ENCODE peak calls at places on chromosome 12, in six cellular contexts. One of them, this sample, is unnamed.

GRCh38 chr12:56213878-56214277 is 7.8 kb downstream of the RNF41 start:
- DNase-seq in GOT3: no peak
- DNase-seq in stimulated activated CD8-positive, alpha-beta memory T cell treated with anti-CD3 and anti-CD28 coated beads, Interleukin-7, amount 100 ng/mL, for 1 hour: no peak
- DNase-seq in neural progenitor cell: no peak
- DNase-seq in RPMI7951: no peak
- DNase-seq in germinal center: no peak
- DNase-seq in this sample: no peak

GRCh38 chr12:68667896-68668295 is 18.9 kb upstream of the NUP107 start:
- DNase-seq in GOT3: no peak
- DNase-seq in stimulated activated CD8-positive, alpha-beta memory T cell treated with anti-CD3 and anti-CD28 coated beads, Interleukin-7, amount 100 ng/mL, for 1 hour: no peak
- DNase-seq in neural progenitor cell: peak
- DNase-seq in RPMI7951: no peak
- DNase-seq in germinal center: no peak
- DNase-seq in this sample: no peak

GRCh38 chr12:68317047-68317667 is 15.0 kb downstream of the MDM1 start:
- DNase-seq in GOT3: no peak
- DNase-seq in stimulated activated CD8-positive, alpha-beta memory T cell treated with anti-CD3 and anti-CD28 coated beads, Interleukin-7, amount 100 ng/mL, for 1 hour: no peak
- DNase-seq in neural progenitor cell: peak
- DNase-seq in RPMI7951: peak
- DNase-seq in germinal center: peak
- DNase-seq in this sample: no peak

GRCh38 chr12:79424109-79424721 is 266.5 kb downstream of the PAWR start:
- DNase-seq in GOT3: no peak
- DNase-seq in stimulated activated CD8-positive, alpha-beta memory T cell treated with anti-CD3 and anti-CD28 coated beads, Interleukin-7, amount 100 ng/mL, for 1 hour: no peak
- DNase-seq in neural progenitor cell: peak
- DNase-seq in RPMI7951: peak
- DNase-seq in germinal center: no peak
- DNase-seq in this sample: no peak

GRCh38 chr12:124866195-124866882 is 2.7 kb upstream of the SCARB1 start:
- DNase-seq in GOT3: no peak
- DNase-seq in stimulated activated CD8-positive, alpha-beta memory T cell treated with anti-CD3 and anti-CD28 coated beads, Interleukin-7, amount 100 ng/mL, for 1 hour: no peak
- DNase-seq in neural progenitor cell: no peak
- DNase-seq in RPMI7951: no peak
- DNase-seq in germinal center: no peak
- DNase-seq in this sample: no peak

GRCh38 chr12:126210026-126210425 is 1144.8 kb downstream of the AACS start:
- DNase-seq in GOT3: no peak
- DNase-seq in stimulated activated CD8-positive, alpha-beta memory T cell treated with anti-CD3 and anti-CD28 coated beads, Interleukin-7, amount 100 ng/mL, for 1 hour: no peak
- DNase-seq in neural progenitor cell: no peak
- DNase-seq in RPMI7951: no peak
- DNase-seq in germinal center: no peak
- DNase-seq in this sample: no peak

GRCh38 chr12:115840159-115840558 is 437.3 kb downstream of the MED13L start:
- DNase-seq in GOT3: no peak
- DNase-seq in stimulated activated CD8-positive, alpha-beta memory T cell treated with anti-CD3 and anti-CD28 coated beads, Interleukin-7, amount 100 ng/mL, for 1 hour: no peak
- DNase-seq in neural progenitor cell: no peak
- DNase-seq in RPMI7951: peak
- DNase-seq in germinal center: no peak
- DNase-seq in this sample: peak

GRCh38 chr12:73892181-73892580 is 645.5 kb upstream of the ATXN7L3B start:
- DNase-seq in GOT3: no peak
- DNase-seq in stimulated activated CD8-positive, alpha-beta memory T cell treated with anti-CD3 and anti-CD28 coated beads, Interleukin-7, amount 100 ng/mL, for 1 hour: no peak
- DNase-seq in neural progenitor cell: no peak
- DNase-seq in RPMI7951: no peak
- DNase-seq in germinal center: no peak
- DNase-seq in this sample: no peak

GRCh38 chr12:109820921-109821381 is 12.2 kb downstream of the TRPV4 start:
- DNase-seq in GOT3: no peak
- DNase-seq in stimulated activated CD8-positive, alpha-beta memory T cell treated with anti-CD3 and anti-CD28 coated beads, Interleukin-7, amount 100 ng/mL, for 1 hour: no peak
- DNase-seq in neural progenitor cell: no peak
- DNase-seq in RPMI7951: no peak
- DNase-seq in germinal center: no peak
- DNase-seq in this sample: no peak

GRCh38 chr12:19299765-19300164 is 139.5 kb upstream of the AEBP2 start:
- DNase-seq in GOT3: no peak
- DNase-seq in stimulated activated CD8-positive, alpha-beta memory T cell treated with anti-CD3 and anti-CD28 coated beads, Interleukin-7, amount 100 ng/mL, for 1 hour: no peak
- DNase-seq in neural progenitor cell: no peak
- DNase-seq in RPMI7951: peak
- DNase-seq in germinal center: no peak
- DNase-seq in this sample: no peak

GRCh38 chr12:53789570-53789969 is 37.8 kb upstream of the CISTR start:
- DNase-seq in GOT3: no peak
- DNase-seq in stimulated activated CD8-positive, alpha-beta memory T cell treated with anti-CD3 and anti-CD28 coated beads, Interleukin-7, amount 100 ng/mL, for 1 hour: no peak
- DNase-seq in neural progenitor cell: no peak
- DNase-seq in RPMI7951: no peak
- DNase-seq in germinal center: no peak
- DNase-seq in this sample: no peak

GRCh38 chr12:14874882-14875281 is 10.8 kb downstream of the MGP start:
- DNase-seq in GOT3: no peak
- DNase-seq in stimulated activated CD8-positive, alpha-beta memory T cell treated with anti-CD3 and anti-CD28 coated beads, Interleukin-7, amount 100 ng/mL, for 1 hour: no peak
- DNase-seq in neural progenitor cell: no peak
- DNase-seq in RPMI7951: no peak
- DNase-seq in germinal center: no peak
- DNase-seq in this sample: no peak

GRCh38 chr12:80226576-80226975 is 127.2 kb downstream of the OTOGL start:
- DNase-seq in GOT3: no peak
- DNase-seq in stimulated activated CD8-positive, alpha-beta memory T cell treated with anti-CD3 and anti-CD28 coated beads, Interleukin-7, amount 100 ng/mL, for 1 hour: no peak
- DNase-seq in neural progenitor cell: no peak
- DNase-seq in RPMI7951: peak
- DNase-seq in germinal center: no peak
- DNase-seq in this sample: no peak

GRCh38 chr12:54596526-54596946 is 8.1 kb upstream of the PPP1R1A start:
- DNase-seq in GOT3: no peak
- DNase-seq in stimulated activated CD8-positive, alpha-beta memory T cell treated with anti-CD3 and anti-CD28 coated beads, Interleukin-7, amount 100 ng/mL, for 1 hour: peak
- DNase-seq in neural progenitor cell: peak
- DNase-seq in RPMI7951: peak
- DNase-seq in germinal center: peak
- DNase-seq in this sample: peak

GRCh38 chr12:26614217-26614616 is 218.8 kb downstream of the ITPR2 start:
- DNase-seq in GOT3: no peak
- DNase-seq in stimulated activated CD8-positive, alpha-beta memory T cell treated with anti-CD3 and anti-CD28 coated beads, Interleukin-7, amount 100 ng/mL, for 1 hour: no peak
- DNase-seq in neural progenitor cell: peak
- DNase-seq in RPMI7951: no peak
- DNase-seq in germinal center: peak
- DNase-seq in this sample: peak

This sample was measured in ELF-1.